ENCODE peak calls at places on chromosomes 13 and 19, in eight cellular contexts. I, E, O, M, K, Y, P and W are unnamed samples.

GRCh38 chr13:105410602-105411001 is 1124.9 kb downstream of the EFNB2 start:
- DNase-seq in Y (peak; percentile 1), P (peak; percentile 75), E (peak; percentile 12), K (peak; percentile 55), O (no peak), M (no peak), I (peak; percentile 9), W (no peak)

GRCh38 chr19:30783936-30784335 is 411.8 kb downstream of the ZNF536 start:
- DNase-seq in O (no peak), K (no peak), P (no peak), M (no peak), I (no peak), Y (no peak), E (no peak), W (no peak)

GRCh38 chr19:5563008-5563431 is 4.7 kb downstream of the TINCR start:
- DNase-seq in Y (no peak), I (no peak), E (no peak), M (no peak), P (no peak), K (no peak), O (no peak), W (no peak)

GRCh38 chr13:24221007-24221406 is 60.5 kb downstream of the SPATA13 start:
- DNase-seq in E (no peak), K (no peak), I (no peak), P (no peak), M (no peak), O (no peak), Y (no peak), W (no peak)

GRCh38 chr13:113497217-113497616 is 6.7 kb upstream of the DCUN1D2 start:
- DNase-seq in K (no peak), O (no peak), P (no peak), Y (no peak), M (no peak), I (no peak), E (no peak), W (no peak)

GRCh38 chr13:49997935-49998334 is 1.1 kb downstream of the TRIM13 start:
- DNase-seq in K (peak; percentile 41), P (no peak), E (no peak), I (no peak), Y (no peak), M (peak; percentile 16), O (no peak), W (no peak)

GRCh38 chr19:44776402-44777096 is 1.1 kb upstream of the CBLC start:
- DNase-seq in Y (no peak), M (no peak), K (no peak), O (no peak), P (peak; percentile 93), I (no peak), E (no peak), W (no peak)

GRCh38 chr19:13825489-13826475 is 30.5 kb downstream of the ZSWIM4 start:
- DNase-seq in K (peak; percentile 45), E (peak; percentile 53), O (no peak), P (no peak), M (peak; percentile 50), I (no peak), Y (no peak), W (no peak)

GRCh38 chr19:3641515-3642269 is 15.1 kb upstream of the CACTIN start:
- DNase-seq in M (no peak), I (no peak), O (no peak), K (no peak), E (no peak), Y (no peak), P (no peak), W (no peak)

GRCh38 chr13:21048901-21049655 is 12.3 kb downstream of the LATS2 start:
- DNase-seq in E (no peak), I (no peak), M (no peak), O (no peak), K (no peak), Y (no peak), P (no peak), W (no peak)

GRCh38 chr13:42333613-42334328 is 61.8 kb downstream of the AKAP11 start:
- DNase-seq in I (peak; percentile 31), E (peak; percentile 49), P (no peak), O (no peak), M (peak; percentile 33), Y (no peak), K (peak; percentile 33), W (no peak)

GRCh38 chr13:31950121-31950810 is 81.3 kb upstream of the FRY start:
- DNase-seq in P (no peak), O (no peak), E (no peak), K (peak; percentile 35), I (no peak), Y (no peak), M (no peak), W (no peak)

GRCh38 chr13:113171250-113172125 is 13.0 kb downstream of the PROZ start:
- DNase-seq in Y (no peak), K (no peak), M (no peak), O (no peak), P (no peak), E (no peak), I (no peak), W (no peak)

GRCh38 chr19:23415561-23416191 is 20.4 kb upstream of the ZNF91 start:
- DNase-seq in Y (no peak), I (no peak), K (no peak), E (peak; percentile 84), M (no peak), O (no peak), P (peak; percentile 82), W (no peak)

GRCh38 chr13:43348397-43348796 is 325.0 kb downstream of the DNAJC15 start:
- DNase-seq in M (no peak), E (peak; percentile 64), K (no peak), O (no peak), I (no peak), P (no peak), Y (no peak), W (no peak)

GRCh38 chr13:93146584-93147292 is 79.9 kb upstream of the GPC6 start:
- DNase-seq in Y (no peak), M (no peak), E (peak; percentile 10), O (no peak), I (peak; percentile 70), K (peak; percentile 62), P (no peak), W (no peak)

GRCh38 chr13:106786006-106786579 is 218.2 kb upstream of the ARGLU1 start:
- DNase-seq in I (no peak), K (peak; percentile 56), E (no peak), P (no peak), M (peak; percentile 1), Y (no peak), O (no peak), W (no peak)